ENCODE peak calls at places on chromosomes 7 and 10, in five cellular contexts. G is HL-60, N is A549, K is GM23338, V is HCT116. F is an unnamed sample.

GRCh38 chr7:70678621-70679251 is 453.2 kb upstream of the GALNT17 start:
- DNase-seq in V (no peak), G (no peak), N (no peak), K (no peak), F (no peak)

GRCh38 chr7:33276325-33276724 is 147.0 kb downstream of the BBS9 start:
- DNase-seq in V (no peak), N (no peak), G (no peak), K (no peak), F (no peak)

GRCh38 chr7:94368371-94368791 is 26.3 kb upstream of the COL1A2 start:
- DNase-seq in V (no peak), K (no peak), N (no peak), G (no peak), F (no peak)

GRCh38 chr7:156943091-156944041 is 6.1 kb upstream of the NOM1 start:
- DNase-seq in N (no peak), V (no peak), K (peak; percentile 51), G (no peak), F (no peak)

GRCh38 chr7:84191261-84191660 is 3.3 kb downstream of the SEMA3A start:
- DNase-seq in N (no peak), V (no peak), G (no peak), K (no peak), F (no peak)

GRCh38 chr7:129401228-129401967 is 32.8 kb upstream of the STRIP2 start:
- DNase-seq in K (no peak), G (peak; percentile 46), N (no peak), V (no peak), F (no peak)

GRCh38 chr10:124152781-124153600 is 59.6 kb upstream of the CHST15 start:
- DNase-seq in N (peak; percentile 97), K (peak; percentile 23), G (peak; percentile 38), V (peak; percentile 100), F (peak; percentile 87)

GRCh38 chr10:14574291-14574690 is 200.4 kb downstream of the FAM107B start:
- DNase-seq in V (no peak), K (no peak), N (no peak), G (no peak), F (no peak)

GRCh38 chr7:28854750-28855074 is 103.4 kb downstream of the TRIL start:
- DNase-seq in K (no peak), V (no peak), N (no peak), G (no peak), F (no peak)
- H3K4me3 ChIP-seq in K (peak overlapping the region; percentile 81), V (peak overlapping the region; percentile 54), N (peak overlapping the region; percentile 52), G (no peak overlapping the region), F (no peak overlapping the region)

DNA sequence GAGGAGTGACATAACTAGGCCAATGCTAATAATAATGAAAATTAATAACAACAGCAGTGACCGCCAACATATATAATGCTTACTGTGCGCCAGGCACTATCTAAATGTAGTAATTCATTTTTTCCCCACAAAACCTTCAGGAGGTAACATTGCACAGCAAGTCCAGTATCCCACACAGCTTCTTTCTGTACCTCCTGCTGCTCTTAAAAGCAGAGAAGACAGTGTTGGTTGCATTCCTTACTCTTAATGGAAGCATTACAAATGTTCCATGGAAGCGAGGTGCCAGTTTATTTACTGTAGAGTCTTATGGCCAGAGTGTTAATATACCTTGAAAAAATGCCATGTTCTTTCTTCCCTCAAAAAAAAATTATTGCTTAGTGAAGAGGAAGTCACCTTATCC is 168.2 kb downstream of the LRRC4 start:
- DNase-seq in G (no peak), V (no peak), N (no peak), K (no peak), F (no peak)
- TF ChIP-seq REST in G (no peak), V (no peak), N (no peak), K (no peak), F (no peak)

GRCh38 chr7:1192171-1192676 is 32.2 kb upstream of the ZFAND2A start:
- DNase-seq in V (no peak), K (no peak), N (no peak), G (peak; percentile 86), F (no peak)
- TF ChIP-seq CTCF in V (no peak), K (no peak), N (no peak), G (no peak), F (no peak)

GRCh38 chr7:155809332-155809946 is 2.8 kb downstream of the SHH start:
- DNase-seq in K (peak; percentile 49), N (no peak), G (no peak), V (no peak), F (no peak)
- H3K4me3 ChIP-seq in K (peak overlapping the region; percentile 55), N (peak overlapping the region; percentile 51), G (no peak overlapping the region), V (no peak overlapping the region), F (peak overlapping the region; percentile 93)